ENCODE peak calls at places on chromosomes 11 and 22, in six cellular contexts. One of them, this sample, is unnamed.

GRCh38 chr11:47394322-47395224 is 13.8 kb upstream of the SLC39A13 start:
- DNase-seq in Panc1: no peak
- DNase-seq in CD8-positive, alpha-beta T cell: no peak
- DNase-seq in endodermal cell: peak; percentile 49
- DNase-seq in effector memory CD4-positive, alpha-beta T cell: no peak
- DNase-seq in fibroblast of lung: no peak
- DNase-seq in this sample: peak; percentile 61

GRCh38 chr11:30333405-30333804 is 10.5 kb downstream of the ARL14EP start:
- DNase-seq in Panc1: peak; percentile 13
- DNase-seq in CD8-positive, alpha-beta T cell: no peak
- DNase-seq in endodermal cell: no peak
- DNase-seq in effector memory CD4-positive, alpha-beta T cell: no peak
- DNase-seq in fibroblast of lung: no peak
- DNase-seq in this sample: no peak

GRCh38 chr11:17369094-17369493 is 17.5 kb downstream of the NCR3LG1 start:
- DNase-seq in Panc1: no peak
- DNase-seq in CD8-positive, alpha-beta T cell: no peak
- DNase-seq in endodermal cell: no peak
- DNase-seq in effector memory CD4-positive, alpha-beta T cell: no peak
- DNase-seq in fibroblast of lung: no peak
- DNase-seq in this sample: no peak

GRCh38 chr11:26149585-26149984 is 182.3 kb upstream of the ANO3 start:
- DNase-seq in Panc1: no peak
- DNase-seq in CD8-positive, alpha-beta T cell: no peak
- DNase-seq in endodermal cell: peak; percentile 43
- DNase-seq in effector memory CD4-positive, alpha-beta T cell: no peak
- DNase-seq in fibroblast of lung: no peak
- DNase-seq in this sample: no peak

GRCh38 chr11:19313140-19313539 is 72.4 kb upstream of the E2F8 start:
- DNase-seq in Panc1: no peak
- DNase-seq in CD8-positive, alpha-beta T cell: no peak
- DNase-seq in endodermal cell: no peak
- DNase-seq in effector memory CD4-positive, alpha-beta T cell: no peak
- DNase-seq in fibroblast of lung: no peak
- DNase-seq in this sample: no peak

GRCh38 chr11:133228406-133229330 is 303.6 kb downstream of the OPCML start:
- DNase-seq in Panc1: no peak
- DNase-seq in CD8-positive, alpha-beta T cell: no peak
- DNase-seq in endodermal cell: peak; percentile 89
- DNase-seq in effector memory CD4-positive, alpha-beta T cell: no peak
- DNase-seq in fibroblast of lung: no peak
- DNase-seq in this sample: no peak

GRCh38 chr22:46201059-46201757 is 48.9 kb downstream of the CDPF1 start:
- DNase-seq in Panc1: no peak
- DNase-seq in CD8-positive, alpha-beta T cell: no peak
- DNase-seq in endodermal cell: peak; percentile 94
- DNase-seq in effector memory CD4-positive, alpha-beta T cell: no peak
- DNase-seq in fibroblast of lung: no peak
- DNase-seq in this sample: no peak

GRCh38 chr22:17754233-17754925 is 19.9 kb downstream of the BID start:
- DNase-seq in Panc1: no peak
- DNase-seq in CD8-positive, alpha-beta T cell: no peak
- DNase-seq in endodermal cell: peak; percentile 73
- DNase-seq in effector memory CD4-positive, alpha-beta T cell: no peak
- DNase-seq in fibroblast of lung: no peak
- DNase-seq in this sample: no peak

GRCh38 chr22:39253427-39254070 is 8.8 kb upstream of the PDGFB start:
- DNase-seq in Panc1: peak; percentile 45
- DNase-seq in CD8-positive, alpha-beta T cell: no peak
- DNase-seq in endodermal cell: peak; percentile 84
- DNase-seq in effector memory CD4-positive, alpha-beta T cell: no peak
- DNase-seq in fibroblast of lung: peak; percentile 84
- DNase-seq in this sample: no peak

GRCh38 chr11:58406774-58407173 is at the start of gene OR5B3:
- DNase-seq in Panc1: no peak
- DNase-seq in CD8-positive, alpha-beta T cell: no peak
- DNase-seq in endodermal cell: no peak
- DNase-seq in effector memory CD4-positive, alpha-beta T cell: no peak
- DNase-seq in fibroblast of lung: no peak
- DNase-seq in this sample: no peak

DNA sequence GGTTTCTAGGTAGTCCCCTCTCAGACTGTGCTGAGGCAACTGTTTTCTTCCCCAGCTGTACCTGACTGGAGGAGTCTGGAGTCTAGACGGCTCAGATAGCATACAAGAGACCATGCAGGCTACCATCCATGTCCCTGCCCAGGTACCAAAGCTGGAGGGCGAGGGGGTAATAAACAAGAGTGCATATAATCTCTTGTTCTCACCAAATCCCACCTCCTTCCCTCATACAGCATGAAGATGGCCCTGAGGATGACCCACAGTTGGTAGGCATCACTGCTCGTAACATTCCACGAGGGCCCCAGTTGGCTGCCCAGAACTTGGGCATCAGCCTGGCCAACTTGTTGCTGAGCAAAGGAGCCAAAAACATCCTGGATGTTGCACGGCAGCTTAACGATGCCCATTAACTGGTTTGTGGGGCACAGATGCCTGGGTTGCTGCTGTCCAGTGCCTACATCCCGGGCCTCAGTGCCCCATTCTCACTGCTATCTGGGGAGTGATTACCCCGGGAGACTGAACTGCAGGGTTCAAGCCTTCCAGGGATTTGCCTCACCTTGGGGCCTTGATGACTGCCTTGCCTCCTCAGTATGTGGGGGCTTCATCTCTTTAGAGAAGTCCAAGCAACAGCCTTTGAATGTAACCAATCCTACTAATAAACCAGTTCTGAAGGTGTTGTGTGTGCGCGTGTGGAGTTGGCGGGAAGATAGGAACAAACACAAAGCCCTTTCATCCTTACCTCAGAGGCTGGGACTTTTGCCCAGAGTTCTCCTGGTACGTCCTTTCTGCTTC is 8.4 kb downstream of the HMBS start:
- DNase-seq in Panc1: no peak
- DNase-seq in CD8-positive, alpha-beta T cell: no peak
- DNase-seq in endodermal cell: no peak
- DNase-seq in effector memory CD4-positive, alpha-beta T cell: no peak
- DNase-seq in fibroblast of lung: peak; percentile 23
- DNase-seq in this sample: no peak
- H3K27ac ChIP-seq in Panc1: peak overlapping the region; percentile 84
- H3K27ac ChIP-seq in CD8-positive, alpha-beta T cell: no peak overlapping the region
- H3K27ac ChIP-seq in endodermal cell: no peak overlapping the region
- H3K27ac ChIP-seq in effector memory CD4-positive, alpha-beta T cell: peak overlapping the region; percentile 63
- H3K27ac ChIP-seq in fibroblast of lung: peak overlapping the region; percentile 44
- H3K27ac ChIP-seq in this sample: peak overlapping the region; percentile 81

GRCh38 chr11:102184269-102184987 is 74.2 kb downstream of the YAP1 start:
- DNase-seq in Panc1: no peak
- DNase-seq in CD8-positive, alpha-beta T cell: no peak
- DNase-seq in endodermal cell: no peak
- DNase-seq in effector memory CD4-positive, alpha-beta T cell: no peak
- DNase-seq in fibroblast of lung: no peak
- DNase-seq in this sample: no peak

GRCh38 chr11:102192349-102193066 is 82.3 kb downstream of the YAP1 start:
- DNase-seq in Panc1: no peak
- DNase-seq in CD8-positive, alpha-beta T cell: no peak
- DNase-seq in endodermal cell: no peak
- DNase-seq in effector memory CD4-positive, alpha-beta T cell: no peak
- DNase-seq in fibroblast of lung: no peak
- DNase-seq in this sample: no peak

GRCh38 chr11:102186836-102187235 is 76.6 kb downstream of the YAP1 start:
- DNase-seq in Panc1: no peak
- DNase-seq in CD8-positive, alpha-beta T cell: no peak
- DNase-seq in endodermal cell: no peak
- DNase-seq in effector memory CD4-positive, alpha-beta T cell: no peak
- DNase-seq in fibroblast of lung: no peak
- DNase-seq in this sample: no peak

GRCh38 chr11:102191832-102192231 is 81.6 kb downstream of the YAP1 start:
- DNase-seq in Panc1: no peak
- DNase-seq in CD8-positive, alpha-beta T cell: no peak
- DNase-seq in endodermal cell: no peak
- DNase-seq in effector memory CD4-positive, alpha-beta T cell: no peak
- DNase-seq in fibroblast of lung: peak; percentile 59
- DNase-seq in this sample: no peak

GRCh38 chr11:102187416-102188125 is 77.3 kb downstream of the YAP1 start:
- DNase-seq in Panc1: no peak
- DNase-seq in CD8-positive, alpha-beta T cell: no peak
- DNase-seq in endodermal cell: no peak
- DNase-seq in effector memory CD4-positive, alpha-beta T cell: no peak
- DNase-seq in fibroblast of lung: peak; percentile 87
- DNase-seq in this sample: no peak
- H3K27ac ChIP-seq in Panc1: no peak overlapping the region
- H3K27ac ChIP-seq in CD8-positive, alpha-beta T cell: no peak overlapping the region
- H3K27ac ChIP-seq in endodermal cell: peak overlapping the region; percentile 72
- H3K27ac ChIP-seq in effector memory CD4-positive, alpha-beta T cell: no peak overlapping the region
- H3K27ac ChIP-seq in fibroblast of lung: peak overlapping the region; percentile 57
- H3K27ac ChIP-seq in this sample: no peak overlapping the region

DNA sequence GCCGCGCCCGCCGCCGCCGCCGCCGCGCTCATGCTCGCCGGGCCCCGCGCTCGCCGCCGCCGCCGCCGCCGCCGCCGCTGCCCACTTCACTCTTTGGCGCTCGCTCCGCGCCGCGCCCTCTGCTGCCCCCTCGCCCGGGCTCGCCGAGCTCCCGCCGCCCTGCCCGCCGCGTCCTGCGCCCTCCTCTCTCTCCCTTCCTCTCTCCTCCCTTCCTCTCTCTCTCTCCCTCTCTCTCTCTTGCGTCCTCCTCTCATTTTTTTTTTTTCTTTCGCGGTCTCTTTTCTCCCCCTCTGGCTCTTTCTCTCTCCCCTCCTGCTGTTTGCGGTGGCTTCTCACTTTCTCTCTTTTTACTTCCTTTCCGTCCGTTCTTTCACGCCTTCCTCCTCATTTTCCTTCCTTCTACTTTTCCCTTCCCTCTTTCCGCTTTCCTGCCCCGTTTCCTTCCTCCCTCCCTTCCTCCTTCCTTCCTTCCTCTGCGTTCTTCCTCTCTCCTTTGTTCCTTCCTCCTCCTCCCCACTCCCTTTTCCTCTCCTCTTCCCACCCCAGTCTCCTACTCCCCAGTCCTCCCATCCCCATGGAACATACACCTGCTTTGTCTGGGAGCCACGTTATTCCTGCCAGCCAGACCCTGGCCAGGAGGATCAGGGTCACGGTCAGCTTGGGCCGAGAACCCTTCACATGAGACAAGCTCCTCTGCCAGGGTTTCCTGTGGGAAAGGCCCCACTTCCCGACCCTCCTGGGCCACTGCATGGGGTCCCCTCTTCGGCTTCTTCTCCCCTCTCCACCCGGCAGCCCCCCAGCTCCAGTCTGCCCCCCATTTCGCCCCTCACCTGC is 19.3 kb upstream of the SHISAL1 start:
- DNase-seq in Panc1: no peak
- DNase-seq in CD8-positive, alpha-beta T cell: no peak
- DNase-seq in endodermal cell: peak; percentile 77
- DNase-seq in effector memory CD4-positive, alpha-beta T cell: no peak
- DNase-seq in fibroblast of lung: peak; percentile 17
- DNase-seq in this sample: no peak
- H3K27ac ChIP-seq in Panc1: no peak overlapping the region
- H3K27ac ChIP-seq in CD8-positive, alpha-beta T cell: no peak overlapping the region
- H3K27ac ChIP-seq in endodermal cell: no peak overlapping the region
- H3K27ac ChIP-seq in effector memory CD4-positive, alpha-beta T cell: no peak overlapping the region
- H3K27ac ChIP-seq in fibroblast of lung: no peak overlapping the region
- H3K27ac ChIP-seq in this sample: no peak overlapping the region

DNA sequence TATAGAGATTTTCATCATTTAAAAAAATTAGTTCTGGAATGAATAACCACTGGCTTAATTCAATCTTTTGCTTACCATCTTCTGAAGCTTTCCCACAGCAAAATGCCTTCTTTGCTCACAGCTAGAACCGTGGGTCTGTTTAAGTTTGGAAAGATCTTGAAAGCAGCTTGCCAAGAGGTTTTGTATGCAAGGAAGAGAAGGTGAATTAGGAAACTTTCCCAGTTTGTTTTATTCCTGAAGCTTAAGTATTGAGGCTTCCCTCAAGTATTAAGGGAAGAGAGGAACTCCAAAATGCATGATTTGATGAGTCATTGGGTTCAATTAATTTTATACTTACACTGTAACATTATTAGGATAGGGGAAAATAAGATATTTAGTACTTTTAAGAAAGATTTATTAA is 1.9 kb upstream of the ARHGEF12 start:
- DNase-seq in Panc1: no peak
- DNase-seq in CD8-positive, alpha-beta T cell: no peak
- DNase-seq in endodermal cell: no peak
- DNase-seq in effector memory CD4-positive, alpha-beta T cell: no peak
- DNase-seq in fibroblast of lung: no peak
- DNase-seq in this sample: no peak
- H3K27ac ChIP-seq in Panc1: peak overlapping the region; percentile 98
- H3K27ac ChIP-seq in CD8-positive, alpha-beta T cell: no peak overlapping the region
- H3K27ac ChIP-seq in endodermal cell: no peak overlapping the region
- H3K27ac ChIP-seq in effector memory CD4-positive, alpha-beta T cell: no peak overlapping the region
- H3K27ac ChIP-seq in fibroblast of lung: no peak overlapping the region
- H3K27ac ChIP-seq in this sample: no peak overlapping the region

GRCh38 chr11:66720223-66720898 is 8.7 kb downstream of the SPTBN2 start:
- DNase-seq in Panc1: no peak
- DNase-seq in CD8-positive, alpha-beta T cell: no peak
- DNase-seq in endodermal cell: peak; percentile 86
- DNase-seq in effector memory CD4-positive, alpha-beta T cell: no peak
- DNase-seq in fibroblast of lung: peak; percentile 18
- DNase-seq in this sample: no peak

GRCh38 chr11:66718320-66718971 is 10.6 kb downstream of the SPTBN2 start:
- DNase-seq in Panc1: no peak
- DNase-seq in CD8-positive, alpha-beta T cell: no peak
- DNase-seq in endodermal cell: peak; percentile 56
- DNase-seq in effector memory CD4-positive, alpha-beta T cell: no peak
- DNase-seq in fibroblast of lung: no peak
- DNase-seq in this sample: no peak

GRCh38 chr11:66715346-66716085 is 13.5 kb downstream of the SPTBN2 start:
- DNase-seq in Panc1: no peak
- DNase-seq in CD8-positive, alpha-beta T cell: no peak
- DNase-seq in endodermal cell: no peak
- DNase-seq in effector memory CD4-positive, alpha-beta T cell: no peak
- DNase-seq in fibroblast of lung: no peak
- DNase-seq in this sample: no peak

GRCh38 chr11:66719111-66719872 is 9.7 kb downstream of the SPTBN2 start:
- DNase-seq in Panc1: no peak
- DNase-seq in CD8-positive, alpha-beta T cell: no peak
- DNase-seq in endodermal cell: no peak
- DNase-seq in effector memory CD4-positive, alpha-beta T cell: no peak
- DNase-seq in fibroblast of lung: no peak
- DNase-seq in this sample: no peak

DNA sequence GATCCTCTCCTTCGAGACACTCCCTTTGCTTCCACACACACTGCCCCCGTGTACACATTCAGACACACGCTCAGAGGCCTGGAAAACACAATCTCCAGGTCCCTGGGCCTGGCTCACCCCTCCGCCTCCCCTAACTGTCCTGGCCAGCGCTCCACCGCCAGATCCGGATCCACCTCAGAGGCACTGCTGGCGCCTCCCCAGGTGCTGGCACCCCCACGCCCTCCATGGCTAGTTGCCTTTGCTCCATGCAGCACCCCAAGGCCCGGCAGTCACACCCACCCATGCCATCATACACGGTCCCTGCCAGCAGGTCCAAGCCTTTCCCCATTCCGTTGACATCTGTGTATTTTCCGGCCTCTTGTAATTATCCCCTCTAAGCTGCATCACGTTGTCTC is 11.1 kb downstream of the SPTBN2 start:
- DNase-seq in Panc1: no peak
- DNase-seq in CD8-positive, alpha-beta T cell: no peak
- DNase-seq in endodermal cell: no peak
- DNase-seq in effector memory CD4-positive, alpha-beta T cell: no peak
- DNase-seq in fibroblast of lung: no peak
- DNase-seq in this sample: no peak
- H3K27ac ChIP-seq in Panc1: no peak overlapping the region
- H3K27ac ChIP-seq in CD8-positive, alpha-beta T cell: no peak overlapping the region
- H3K27ac ChIP-seq in endodermal cell: no peak overlapping the region
- H3K27ac ChIP-seq in effector memory CD4-positive, alpha-beta T cell: no peak overlapping the region
- H3K27ac ChIP-seq in fibroblast of lung: no peak overlapping the region
- H3K27ac ChIP-seq in this sample: no peak overlapping the region